ENCODE peak calls at places on chromosomes 16 and 17, in eight cellular contexts. T, X, V, B, S, Z, G and K are unnamed samples. For H3K27me3, the result is how much of the 10 kb centered on the place peaks cover.

GRCh38 chr17:49557204-49558024 is 18.3 kb upstream of the NXPH3 start:
- DNase-seq in T (peak), S (peak), Z (peak), X (peak), B (peak), G (no peak), V (no peak), K (no peak)

GRCh38 chr17:29793501-29793900 is 136.5 kb downstream of the SSH2 start:
- DNase-seq in B (no peak), G (no peak), T (no peak), X (no peak), S (no peak), Z (no peak), V (no peak), K (no peak)

GRCh38 chr16:81491522-81492188 is 47.0 kb downstream of the CMIP start:
- DNase-seq in S (no peak), Z (no peak), T (no peak), B (no peak), X (no peak), G (no peak), V (no peak), K (no peak)

GRCh38 chr17:45355087-45355486 is 38.3 kb upstream of the MAP3K14 start:
- DNase-seq in V (no peak), S (no peak), X (peak), G (no peak), B (no peak), T (no peak), Z (no peak), K (no peak)

GRCh38 chr16:85484337-85485295 is 128.5 kb upstream of the GSE1 start:
- DNase-seq in V (no peak), X (no peak), Z (no peak), S (no peak), B (no peak), G (no peak), T (peak), K (no peak)

GRCh38 chr17:8294361-8294760 is 839 bp downstream of the SLC25A35 start:
- DNase-seq in V (no peak), S (no peak), G (no peak), X (no peak), B (no peak), Z (no peak), T (no peak), K (no peak)

GRCh38 chr16:69839240-69839688 is 77.1 kb downstream of the WWP2 start:
- DNase-seq in G (peak), Z (no peak), B (no peak), V (no peak), S (no peak), T (no peak), X (no peak), K (no peak)

GRCh38 chr16:46801428-46802049 is 29.4 kb downstream of the C16orf87 start:
- DNase-seq in V (no peak), G (no peak), B (peak), Z (no peak), X (no peak), S (no peak), T (no peak), K (no peak)

GRCh38 chr17:40209404-40210093 is 9.6 kb upstream of the WIPF2 start:
- DNase-seq in X (no peak), T (no peak), V (no peak), B (no peak), Z (no peak), G (no peak), S (no peak), K (no peak)

GRCh38 chr17:19374136-19374535 is 4.2 kb upstream of the MAPK7 start:
- DNase-seq in X (peak), B (no peak), G (no peak), S (no peak), T (no peak), Z (no peak), V (no peak), K (no peak)

GRCh38 chr17:65556910-65557348 is 4.5 kb downstream of the AXIN2 start:
- DNase-seq in S (no peak), V (no peak), Z (no peak), T (no peak), B (no peak), G (no peak), X (no peak), K (no peak)

GRCh38 chr17:8687732-8688131 is 56.9 kb downstream of the CCDC42 start:
- DNase-seq in G (no peak), B (no peak), V (no peak), S (no peak), X (no peak), Z (no peak), T (no peak), K (no peak)

GRCh38 chr17:14310584-14310983 is 9.7 kb downstream of the HS3ST3B1 start:
- DNase-seq in Z (no peak), B (no peak), G (no peak), S (no peak), X (no peak), V (no peak), T (no peak), K (no peak)

GRCh38 chr16:21283521-21284289 is 5.6 kb upstream of the CRYM start:
- DNase-seq in X (peak), T (peak), G (peak), V (no peak), S (no peak), B (peak), Z (peak), K (peak)

GRCh38 chr17:3935825-3936355 is 19.6 kb upstream of the P2RX1 start:
- DNase-seq in T (no peak), V (no peak), Z (no peak), B (no peak), S (no peak), X (no peak), G (no peak), K (no peak)

GRCh38 chr17:83103200-83103937 is 24.0 kb downstream of the METRNL start:
- DNase-seq in Z (peak), V (no peak), G (peak), X (peak), S (peak), B (peak), T (peak), K (peak)

DNA sequence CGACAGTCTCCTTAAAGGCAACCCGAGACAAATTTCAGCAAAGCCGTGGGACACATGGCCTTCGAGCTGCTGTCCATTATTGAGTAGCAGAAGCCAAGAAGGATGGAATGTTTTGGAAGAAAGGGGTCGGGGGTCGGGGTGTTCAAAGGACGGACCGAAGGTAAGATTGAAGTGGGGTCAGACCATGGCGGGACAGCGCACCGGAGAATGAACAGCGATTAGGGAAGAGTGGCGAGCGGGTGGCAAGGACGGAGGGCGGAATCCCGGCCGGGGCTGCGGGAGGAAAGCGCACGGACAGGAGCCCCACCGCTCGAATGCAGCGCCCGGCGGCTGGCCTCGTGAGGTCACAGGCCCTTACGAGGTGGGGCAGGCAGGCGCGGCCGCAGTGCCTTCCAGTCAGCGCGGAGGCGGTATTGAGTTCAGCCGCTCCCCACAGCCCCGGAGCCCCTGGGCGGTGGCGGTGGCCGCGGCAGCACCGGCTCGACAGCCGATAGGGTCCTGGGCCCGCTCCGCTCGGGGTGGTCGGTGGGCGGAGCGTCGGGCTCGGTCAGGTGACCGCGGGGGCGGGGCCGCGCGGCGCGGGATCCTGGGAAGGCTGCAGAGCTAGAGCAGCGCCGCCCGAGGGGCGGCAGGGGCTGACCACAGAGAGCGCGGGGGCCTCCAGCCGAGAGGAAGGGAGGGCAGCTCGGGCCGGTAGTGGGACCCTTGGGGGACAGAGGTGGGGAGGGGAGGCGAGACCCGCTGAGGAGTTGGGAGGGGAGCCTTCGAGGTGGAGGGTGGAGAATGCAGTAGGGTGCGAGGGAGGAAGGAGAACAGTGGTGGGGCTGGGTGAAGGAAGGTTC is at the start of gene EFCAB13:
- DNase-seq in X (peak), G (peak), T (peak), B (peak), V (peak), S (no peak), Z (peak), K (peak)
- TF ChIP-seq CTCF in X (no peak), G (peak), T (no peak), B (peak), V (no peak), S (no peak), Z (peak), K (peak)

GRCh38 chr16:19115148-19116021 is 1.6 kb downstream of the ITPRIPL2 start:
- DNase-seq in X (no peak), T (no peak), V (no peak), G (no peak), B (peak), Z (no peak), S (no peak), K (peak)

GRCh38 chr16:19116711-19117449 is 3.1 kb downstream of the ITPRIPL2 start:
- DNase-seq in S (no peak), V (no peak), Z (no peak), T (no peak), G (no peak), X (no peak), B (peak), K (no peak)

GRCh38 chr16:19114359-19115147 is 789 bp downstream of the ITPRIPL2 start:
- DNase-seq in Z (no peak), T (peak), B (peak), G (peak), S (no peak), X (peak), V (no peak), K (peak)

GRCh38 chr16:19119564-19119963 is 5.8 kb downstream of the ITPRIPL2 start:
- DNase-seq in X (no peak), V (no peak), T (no peak), Z (peak), G (no peak), S (no peak), B (no peak), K (no peak)

DNA sequence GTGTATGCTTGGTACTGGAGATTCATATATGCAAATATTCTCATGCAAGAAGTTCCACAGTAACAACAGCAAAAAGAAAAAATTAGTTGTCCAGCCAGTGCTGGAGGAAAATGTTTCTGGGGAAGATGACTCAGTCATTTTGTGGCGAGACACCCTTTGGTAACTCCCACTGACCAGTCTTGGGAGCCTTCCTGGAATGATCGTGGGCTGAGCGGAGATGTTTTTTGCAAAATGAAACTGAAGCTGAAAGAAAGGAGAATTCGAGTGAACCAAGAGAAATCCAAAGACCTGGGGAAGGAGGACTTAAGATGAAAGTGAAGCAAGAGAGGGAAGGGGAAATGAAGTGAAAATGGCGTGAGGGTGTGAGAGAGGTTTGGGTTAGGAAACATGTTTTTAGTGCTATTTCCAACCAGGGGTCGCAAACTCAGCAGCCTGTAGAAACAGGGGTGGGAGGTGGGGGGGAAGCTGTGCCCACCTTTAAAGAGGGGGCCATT is 5.2 kb downstream of the ITPRIPL2 start:
- DNase-seq in T (no peak), V (peak), Z (peak), G (peak), S (no peak), X (peak), B (no peak), K (no peak)
- TF ChIP-seq POLR2AphosphoS5 in T (peak), V (peak), Z (no peak), G (no peak), S (no peak), X (peak), B (no peak), K (peak)

GRCh38 chr16:88943131-88943664 is 33.8 kb downstream of the CBFA2T3 start:
- DNase-seq in T (no peak), G (no peak), X (no peak), V (no peak), B (no peak), S (no peak), Z (no peak), K (peak)
- H3K27me3 ChIP-seq in T (under half), G (half or more), X (half or more), V (under half), B (under half), S (under half), Z (under half), K (under half)

GRCh38 chr17:74212913-74213791 is at the start of gene TTYH2:
- DNase-seq in V (peak), G (peak), B (peak), Z (peak), X (peak), T (peak), S (peak), K (peak)
- TF ChIP-seq CTCF in V (peak), G (peak), B (peak), Z (peak), X (peak), T (no peak), S (peak), K (peak)